ENCODE peak calls at places on chromosomes 11 and 22, in six cellular contexts. One of them, this sample, is unnamed. For H4K20me1, the result is how much of the 10 kb centered on the place peaks cover.

GRCh38 chr11:78567209-78567608 is 7.5 kb downstream of the NARS2 start:
- DNase-seq in OCI-LY7: peak
- DNase-seq in fibroblast of lung: no peak
- DNase-seq in neural progenitor cell: no peak
- DNase-seq in GM23338: no peak
- DNase-seq in IMR-90: peak
- DNase-seq in this sample: no peak

GRCh38 chr11:90309693-90310092 is 86.8 kb upstream of the CHORDC1 start:
- DNase-seq in OCI-LY7: no peak
- DNase-seq in neural progenitor cell: no peak
- DNase-seq in GM23338: no peak
- DNase-seq in IMR-90: no peak
- DNase-seq in fibroblast of lung: no peak
- DNase-seq in this sample: no peak

GRCh38 chr22:45565973-45566372 is 63.3 kb downstream of the FBLN1 start:
- DNase-seq in fibroblast of lung: no peak
- DNase-seq in GM23338: peak
- DNase-seq in OCI-LY7: no peak
- DNase-seq in IMR-90: no peak
- DNase-seq in neural progenitor cell: no peak
- DNase-seq in this sample: no peak

GRCh38 chr11:122656631-122657101 is 1.1 kb downstream of the UBASH3B start:
- DNase-seq in OCI-LY7: peak
- DNase-seq in neural progenitor cell: peak
- DNase-seq in GM23338: peak
- DNase-seq in IMR-90: peak
- DNase-seq in fibroblast of lung: peak
- DNase-seq in this sample: peak

GRCh38 chr11:18011633-18012313 is 1.1 kb downstream of the SERGEF start:
- DNase-seq in IMR-90: no peak
- DNase-seq in GM23338: no peak
- DNase-seq in OCI-LY7: no peak
- DNase-seq in fibroblast of lung: no peak
- DNase-seq in neural progenitor cell: peak
- DNase-seq in this sample: no peak

GRCh38 chr22:11616811-11617210 is 3911.2 kb upstream of the OR11H1 start:
- DNase-seq in GM23338: no peak
- DNase-seq in neural progenitor cell: no peak
- DNase-seq in IMR-90: no peak
- DNase-seq in fibroblast of lung: no peak
- DNase-seq in OCI-LY7: no peak
- DNase-seq in this sample: no peak

GRCh38 chr11:68311155-68312116 is 955 bp upstream of the LRP5 start:
- DNase-seq in OCI-LY7: no peak
- DNase-seq in IMR-90: no peak
- DNase-seq in neural progenitor cell: no peak
- DNase-seq in GM23338: peak
- DNase-seq in fibroblast of lung: no peak
- DNase-seq in this sample: no peak

GRCh38 chr11:27158763-27159679 is 118.4 kb downstream of the BBOX1 start:
- DNase-seq in fibroblast of lung: peak
- DNase-seq in OCI-LY7: peak
- DNase-seq in GM23338: peak
- DNase-seq in IMR-90: peak
- DNase-seq in neural progenitor cell: peak
- DNase-seq in this sample: peak

GRCh38 chr11:96706761-96707160 is 316.9 kb downstream of the JRKL start:
- DNase-seq in GM23338: no peak
- DNase-seq in OCI-LY7: no peak
- DNase-seq in IMR-90: no peak
- DNase-seq in fibroblast of lung: no peak
- DNase-seq in neural progenitor cell: no peak
- DNase-seq in this sample: no peak

GRCh38 chr11:76658651-76659650 is 11.6 kb downstream of the LRRC32 start:
- DNase-seq in neural progenitor cell: no peak
- DNase-seq in OCI-LY7: no peak
- DNase-seq in fibroblast of lung: no peak
- DNase-seq in GM23338: no peak
- DNase-seq in IMR-90: no peak
- DNase-seq in this sample: no peak

GRCh38 chr11:62664405-62665074 is 470 bp downstream of the C11orf98 start:
- DNase-seq in OCI-LY7: peak
- DNase-seq in fibroblast of lung: no peak
- DNase-seq in GM23338: peak
- DNase-seq in neural progenitor cell: no peak
- DNase-seq in IMR-90: peak
- DNase-seq in this sample: peak

GRCh38 chr11:26950260-26950719 is 43.6 kb upstream of the FIBIN start:
- DNase-seq in IMR-90: peak
- DNase-seq in neural progenitor cell: no peak
- DNase-seq in fibroblast of lung: peak
- DNase-seq in OCI-LY7: no peak
- DNase-seq in GM23338: no peak
- DNase-seq in this sample: no peak

GRCh38 chr11:117822031-117822521 is 2.5 kb downstream of the FXYD2 start:
- DNase-seq in fibroblast of lung: no peak
- DNase-seq in IMR-90: no peak
- DNase-seq in OCI-LY7: peak
- DNase-seq in GM23338: peak
- DNase-seq in neural progenitor cell: peak
- DNase-seq in this sample: peak

GRCh38 chr11:6746086-6746618 is 25.6 kb downstream of the OR2AG2 start:
- DNase-seq in OCI-LY7: peak
- DNase-seq in GM23338: no peak
- DNase-seq in fibroblast of lung: no peak
- DNase-seq in IMR-90: no peak
- DNase-seq in neural progenitor cell: no peak
- DNase-seq in this sample: peak

GRCh38 chr11:120209750-120210650 is 832 bp upstream of the OAF start:
- DNase-seq in neural progenitor cell: peak
- DNase-seq in GM23338: no peak
- DNase-seq in OCI-LY7: no peak
- DNase-seq in fibroblast of lung: no peak
- DNase-seq in IMR-90: no peak
- DNase-seq in this sample: no peak

GRCh38 chr22:34105461-34106062 is 185.3 kb upstream of the LARGE1 start:
- DNase-seq in IMR-90: no peak
- DNase-seq in fibroblast of lung: no peak
- DNase-seq in neural progenitor cell: peak
- DNase-seq in GM23338: peak
- DNase-seq in OCI-LY7: peak
- DNase-seq in this sample: peak

GRCh38 chr11:58525037-58525614 is 17.2 kb upstream of the OR5B21 start:
- DNase-seq in fibroblast of lung: peak
- DNase-seq in neural progenitor cell: no peak
- DNase-seq in OCI-LY7: peak
- DNase-seq in GM23338: no peak
- DNase-seq in IMR-90: no peak
- DNase-seq in this sample: peak

GRCh38 chr11:58527429-58527828 is 19.5 kb upstream of the OR5B21 start:
- DNase-seq in fibroblast of lung: no peak
- DNase-seq in OCI-LY7: no peak
- DNase-seq in neural progenitor cell: no peak
- DNase-seq in GM23338: no peak
- DNase-seq in IMR-90: no peak
- DNase-seq in this sample: no peak

GRCh38 chr11:58530236-58530635 is 22.3 kb upstream of the OR5B21 start:
- DNase-seq in fibroblast of lung: no peak
- DNase-seq in GM23338: no peak
- DNase-seq in IMR-90: no peak
- DNase-seq in OCI-LY7: no peak
- DNase-seq in neural progenitor cell: no peak
- DNase-seq in this sample: no peak

GRCh38 chr11:58524232-58525036 is 16.5 kb upstream of the OR5B21 start:
- DNase-seq in fibroblast of lung: peak
- DNase-seq in neural progenitor cell: peak
- DNase-seq in OCI-LY7: peak
- DNase-seq in IMR-90: peak
- DNase-seq in GM23338: peak
- DNase-seq in this sample: peak
- H3K4me3 ChIP-seq in fibroblast of lung: peak
- H3K4me3 ChIP-seq in neural progenitor cell: peak
- H3K4me3 ChIP-seq in OCI-LY7: peak
- H3K4me3 ChIP-seq in IMR-90: peak
- H3K4me3 ChIP-seq in GM23338: peak
- H3K4me3 ChIP-seq in this sample: no peak

DNA sequence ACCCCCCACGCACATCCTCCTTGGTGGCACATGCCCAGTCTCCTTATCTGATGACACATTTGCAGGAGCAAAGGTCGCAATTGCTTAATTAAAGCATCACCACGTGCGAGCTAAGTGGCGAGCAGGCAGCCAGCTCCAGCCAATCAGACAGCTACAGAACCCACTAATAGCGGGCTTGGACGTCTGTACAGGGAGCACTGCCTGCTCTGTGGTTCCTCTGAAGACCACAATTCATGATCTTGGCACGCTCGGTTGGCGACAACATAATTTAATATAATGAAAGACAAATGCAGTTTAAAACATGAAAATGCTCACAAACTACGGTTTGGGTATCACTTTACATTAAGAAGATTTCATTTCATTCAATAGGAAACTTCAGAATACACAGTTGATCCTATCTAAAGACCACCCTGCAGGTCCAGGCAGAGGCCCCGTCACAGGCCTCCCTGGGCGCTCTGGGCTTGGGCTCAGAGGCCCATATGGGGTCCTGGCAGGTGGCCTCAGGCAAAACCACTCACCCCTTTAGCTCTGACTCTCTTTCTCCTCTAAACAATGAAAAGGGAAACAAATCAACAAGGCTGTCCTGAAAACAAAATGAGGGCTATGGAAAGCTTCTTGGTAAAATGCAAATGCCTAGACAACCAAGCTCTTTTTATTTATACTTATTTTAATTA is 10.4 kb downstream of the PACSIN2 start:
- DNase-seq in neural progenitor cell: no peak
- DNase-seq in OCI-LY7: no peak
- DNase-seq in fibroblast of lung: peak
- DNase-seq in IMR-90: no peak
- DNase-seq in GM23338: no peak
- DNase-seq in this sample: no peak
- H4K20me1 ChIP-seq in neural progenitor cell: half or more
- H4K20me1 ChIP-seq in OCI-LY7: under half
- H4K20me1 ChIP-seq in fibroblast of lung: under half
- H4K20me1 ChIP-seq in IMR-90: under half
- H4K20me1 ChIP-seq in GM23338: half or more
- H4K20me1 ChIP-seq in this sample: under half

DNA sequence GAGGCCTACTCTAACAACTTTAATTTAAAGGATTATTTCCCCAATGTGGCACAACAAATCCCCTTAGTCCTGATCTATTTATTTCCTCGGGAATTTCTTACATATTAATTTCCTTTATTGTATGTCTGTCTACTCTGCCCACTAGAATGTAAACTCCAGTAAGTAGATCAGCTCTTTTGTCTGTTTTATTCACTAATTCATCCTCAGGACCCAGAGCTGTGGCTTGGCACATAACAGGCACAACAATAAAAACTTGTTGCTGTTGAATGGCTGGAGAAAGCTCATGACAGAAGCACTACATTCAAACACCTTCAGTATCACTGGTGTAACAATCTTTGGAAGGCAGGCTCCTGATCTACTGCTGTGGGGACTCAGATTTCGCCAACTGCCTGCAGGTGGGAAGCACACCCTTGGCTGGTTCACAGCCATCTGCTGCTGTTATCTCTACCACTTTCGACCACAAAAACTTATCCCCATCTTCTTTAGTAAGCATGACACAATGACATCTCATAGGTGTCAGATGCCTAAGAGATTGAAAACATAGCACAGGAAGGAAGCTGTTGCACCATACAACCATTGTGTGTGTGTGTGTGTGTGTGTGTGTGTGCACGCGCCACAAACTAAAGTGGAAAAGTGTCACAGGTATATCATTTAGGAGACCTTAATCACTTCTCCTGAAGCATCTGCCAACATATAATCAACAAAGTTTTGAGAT is 11.9 kb downstream of the HIRA start:
- DNase-seq in neural progenitor cell: no peak
- DNase-seq in IMR-90: peak
- DNase-seq in OCI-LY7: peak
- DNase-seq in GM23338: no peak
- DNase-seq in fibroblast of lung: no peak
- DNase-seq in this sample: peak
- H3K4me2 ChIP-seq in neural progenitor cell: no peak
- H3K4me2 ChIP-seq in IMR-90: no peak
- H3K4me2 ChIP-seq in OCI-LY7: peak
- H3K4me2 ChIP-seq in GM23338: no peak
- H3K4me2 ChIP-seq in fibroblast of lung: no peak
- H3K4me2 ChIP-seq in this sample: peak

DNA sequence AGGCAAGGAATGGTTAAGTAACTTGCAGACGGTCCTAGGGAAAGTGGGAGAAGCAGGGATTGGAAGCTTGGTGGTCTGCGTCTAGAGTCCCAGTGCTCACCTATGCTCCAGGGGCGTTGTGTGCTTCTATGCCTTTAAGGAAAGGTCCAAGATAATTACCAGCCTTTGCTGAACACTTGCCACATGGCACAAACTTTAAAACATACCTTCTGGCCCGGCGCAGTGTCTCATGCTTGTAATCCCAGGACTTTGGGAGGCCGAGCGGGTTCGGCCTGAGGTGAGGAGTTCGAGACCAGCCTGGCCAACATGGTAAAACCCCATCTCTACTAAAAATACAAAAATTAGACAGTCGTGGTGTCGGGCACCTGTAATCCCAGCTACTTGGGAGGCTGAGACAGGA is 2.3 kb downstream of the POLDIP3 start:
- DNase-seq in neural progenitor cell: no peak
- DNase-seq in OCI-LY7: no peak
- DNase-seq in IMR-90: no peak
- DNase-seq in GM23338: no peak
- DNase-seq in fibroblast of lung: no peak
- DNase-seq in this sample: no peak
- H3K4me3 ChIP-seq in neural progenitor cell: no peak
- H3K4me3 ChIP-seq in OCI-LY7: peak
- H3K4me3 ChIP-seq in IMR-90: no peak
- H3K4me3 ChIP-seq in GM23338: no peak
- H3K4me3 ChIP-seq in fibroblast of lung: peak
- H3K4me3 ChIP-seq in this sample: no peak

DNA sequence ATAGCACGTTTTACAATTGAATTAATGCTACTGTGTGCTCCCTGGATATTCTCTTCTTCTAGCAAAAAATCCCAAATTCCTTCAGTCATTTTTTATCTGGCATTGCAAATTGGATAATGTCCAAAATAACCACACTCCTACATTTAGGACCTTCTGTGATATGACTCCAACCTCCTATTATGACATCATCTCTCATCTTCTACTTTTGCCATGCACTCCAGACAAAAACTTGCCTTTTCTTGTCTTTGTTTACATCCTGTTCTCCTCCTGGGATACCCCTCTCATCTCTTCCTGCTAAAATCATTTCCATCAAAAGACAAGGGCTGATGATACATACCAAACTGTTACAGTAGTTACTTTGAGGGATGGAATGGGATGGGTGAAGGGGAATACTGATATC is 20.6 kb upstream of the TMEM218 start:
- DNase-seq in GM23338: no peak
- DNase-seq in neural progenitor cell: no peak
- DNase-seq in OCI-LY7: no peak
- DNase-seq in fibroblast of lung: no peak
- DNase-seq in IMR-90: peak
- DNase-seq in this sample: no peak
- H4K20me1 ChIP-seq in GM23338: under half
- H4K20me1 ChIP-seq in neural progenitor cell: under half
- H4K20me1 ChIP-seq in OCI-LY7: under half
- H4K20me1 ChIP-seq in fibroblast of lung: under half
- H4K20me1 ChIP-seq in IMR-90: under half
- H4K20me1 ChIP-seq in this sample: under half

GRCh38 chr22:47632646-47633045 is 870.2 kb downstream of the TBC1D22A start:
- DNase-seq in OCI-LY7: no peak
- DNase-seq in GM23338: no peak
- DNase-seq in neural progenitor cell: no peak
- DNase-seq in fibroblast of lung: no peak
- DNase-seq in IMR-90: no peak
- DNase-seq in this sample: no peak
- H3K4me2 ChIP-seq in OCI-LY7: no peak
- H3K4me2 ChIP-seq in GM23338: no peak
- H3K4me2 ChIP-seq in neural progenitor cell: no peak
- H3K4me2 ChIP-seq in fibroblast of lung: no peak
- H3K4me2 ChIP-seq in IMR-90: no peak
- H3K4me2 ChIP-seq in this sample: no peak